ENCODE peak calls at places on chromosome 3, in ten cellular contexts. One of them, this sample, is unnamed.

GRCh38 chr3:64360261-64360660 is 135.0 kb upstream of the PRICKLE2 start:
- DNase-seq in erythroblast: no peak
- DNase-seq in stimulated activated CD4-positive, alpha-beta T cell treated with anti-CD3 and anti-CD28 coated beads, Interleukin-1b, Interleukin-23, amount 100 ng/mL, for 24 hours: no peak
- DNase-seq in endothelial cell: no peak
- DNase-seq in HS-27A: no peak
- DNase-seq in frontal cortex: no peak
- DNase-seq in activated T-cell treated with anti-CD3 and anti-CD28 coated beads, Interleukin-2, amount 50 U/mL, for 72 hours: no peak
- DNase-seq in iris pigment epithelial cell: no peak
- DNase-seq in cerebellum: no peak
- DNase-seq in GM04503: no peak
- DNase-seq in this sample: no peak

GRCh38 chr3:194608981-194609380 is 24.2 kb downstream of the TMEM44 start:
- DNase-seq in erythroblast: no peak
- DNase-seq in stimulated activated CD4-positive, alpha-beta T cell treated with anti-CD3 and anti-CD28 coated beads, Interleukin-1b, Interleukin-23, amount 100 ng/mL, for 24 hours: no peak
- DNase-seq in endothelial cell: no peak
- DNase-seq in HS-27A: no peak
- DNase-seq in frontal cortex: no peak
- DNase-seq in activated T-cell treated with anti-CD3 and anti-CD28 coated beads, Interleukin-2, amount 50 U/mL, for 72 hours: no peak
- DNase-seq in iris pigment epithelial cell: no peak
- DNase-seq in cerebellum: no peak
- DNase-seq in GM04503: no peak
- DNase-seq in this sample: no peak

GRCh38 chr3:53375019-53375418 is 27.7 kb upstream of the DCP1A start:
- DNase-seq in erythroblast: peak
- DNase-seq in stimulated activated CD4-positive, alpha-beta T cell treated with anti-CD3 and anti-CD28 coated beads, Interleukin-1b, Interleukin-23, amount 100 ng/mL, for 24 hours: peak
- DNase-seq in endothelial cell: peak
- DNase-seq in HS-27A: no peak
- DNase-seq in frontal cortex: peak
- DNase-seq in activated T-cell treated with anti-CD3 and anti-CD28 coated beads, Interleukin-2, amount 50 U/mL, for 72 hours: peak
- DNase-seq in iris pigment epithelial cell: peak
- DNase-seq in cerebellum: peak
- DNase-seq in GM04503: no peak
- DNase-seq in this sample: no peak

GRCh38 chr3:14121859-14122258 is 2.8 kb downstream of the CHCHD4 start:
- DNase-seq in erythroblast: no peak
- DNase-seq in stimulated activated CD4-positive, alpha-beta T cell treated with anti-CD3 and anti-CD28 coated beads, Interleukin-1b, Interleukin-23, amount 100 ng/mL, for 24 hours: no peak
- DNase-seq in endothelial cell: no peak
- DNase-seq in HS-27A: no peak
- DNase-seq in frontal cortex: no peak
- DNase-seq in activated T-cell treated with anti-CD3 and anti-CD28 coated beads, Interleukin-2, amount 50 U/mL, for 72 hours: no peak
- DNase-seq in iris pigment epithelial cell: no peak
- DNase-seq in cerebellum: no peak
- DNase-seq in GM04503: no peak
- DNase-seq in this sample: no peak

GRCh38 chr3:11563159-11563558 is 80.6 kb downstream of the VGLL4 start:
- DNase-seq in erythroblast: no peak
- DNase-seq in stimulated activated CD4-positive, alpha-beta T cell treated with anti-CD3 and anti-CD28 coated beads, Interleukin-1b, Interleukin-23, amount 100 ng/mL, for 24 hours: no peak
- DNase-seq in endothelial cell: no peak
- DNase-seq in HS-27A: no peak
- DNase-seq in frontal cortex: no peak
- DNase-seq in activated T-cell treated with anti-CD3 and anti-CD28 coated beads, Interleukin-2, amount 50 U/mL, for 72 hours: no peak
- DNase-seq in iris pigment epithelial cell: no peak
- DNase-seq in cerebellum: no peak
- DNase-seq in GM04503: no peak
- DNase-seq in this sample: no peak

GRCh38 chr3:183378951-183379350 is 49.5 kb downstream of the MCF2L2 start:
- DNase-seq in erythroblast: no peak
- DNase-seq in stimulated activated CD4-positive, alpha-beta T cell treated with anti-CD3 and anti-CD28 coated beads, Interleukin-1b, Interleukin-23, amount 100 ng/mL, for 24 hours: no peak
- DNase-seq in endothelial cell: no peak
- DNase-seq in HS-27A: no peak
- DNase-seq in frontal cortex: no peak
- DNase-seq in activated T-cell treated with anti-CD3 and anti-CD28 coated beads, Interleukin-2, amount 50 U/mL, for 72 hours: no peak
- DNase-seq in iris pigment epithelial cell: no peak
- DNase-seq in cerebellum: no peak
- DNase-seq in GM04503: no peak
- DNase-seq in this sample: no peak

GRCh38 chr3:161500057-161500836 is 3.6 kb downstream of the OTOL1 start:
- DNase-seq in erythroblast: no peak
- DNase-seq in stimulated activated CD4-positive, alpha-beta T cell treated with anti-CD3 and anti-CD28 coated beads, Interleukin-1b, Interleukin-23, amount 100 ng/mL, for 24 hours: no peak
- DNase-seq in endothelial cell: no peak
- DNase-seq in HS-27A: no peak
- DNase-seq in frontal cortex: no peak
- DNase-seq in activated T-cell treated with anti-CD3 and anti-CD28 coated beads, Interleukin-2, amount 50 U/mL, for 72 hours: no peak
- DNase-seq in iris pigment epithelial cell: no peak
- DNase-seq in cerebellum: no peak
- DNase-seq in GM04503: no peak
- DNase-seq in this sample: no peak

GRCh38 chr3:135991621-135992020 is 26.1 kb downstream of the PPP2R3A start:
- DNase-seq in erythroblast: no peak
- DNase-seq in stimulated activated CD4-positive, alpha-beta T cell treated with anti-CD3 and anti-CD28 coated beads, Interleukin-1b, Interleukin-23, amount 100 ng/mL, for 24 hours: no peak
- DNase-seq in endothelial cell: no peak
- DNase-seq in HS-27A: no peak
- DNase-seq in frontal cortex: no peak
- DNase-seq in activated T-cell treated with anti-CD3 and anti-CD28 coated beads, Interleukin-2, amount 50 U/mL, for 72 hours: no peak
- DNase-seq in iris pigment epithelial cell: peak
- DNase-seq in cerebellum: no peak
- DNase-seq in GM04503: no peak
- DNase-seq in this sample: no peak

GRCh38 chr3:128456776-128457715 is 9.6 kb downstream of the DNAJB8 start:
- DNase-seq in erythroblast: peak
- DNase-seq in stimulated activated CD4-positive, alpha-beta T cell treated with anti-CD3 and anti-CD28 coated beads, Interleukin-1b, Interleukin-23, amount 100 ng/mL, for 24 hours: no peak
- DNase-seq in endothelial cell: no peak
- DNase-seq in HS-27A: no peak
- DNase-seq in frontal cortex: no peak
- DNase-seq in activated T-cell treated with anti-CD3 and anti-CD28 coated beads, Interleukin-2, amount 50 U/mL, for 72 hours: no peak
- DNase-seq in iris pigment epithelial cell: no peak
- DNase-seq in cerebellum: no peak
- DNase-seq in GM04503: no peak
- DNase-seq in this sample: no peak

GRCh38 chr3:29642393-29643033 is 361.6 kb downstream of the RBMS3 start:
- DNase-seq in erythroblast: no peak
- DNase-seq in stimulated activated CD4-positive, alpha-beta T cell treated with anti-CD3 and anti-CD28 coated beads, Interleukin-1b, Interleukin-23, amount 100 ng/mL, for 24 hours: no peak
- DNase-seq in endothelial cell: no peak
- DNase-seq in HS-27A: no peak
- DNase-seq in frontal cortex: no peak
- DNase-seq in activated T-cell treated with anti-CD3 and anti-CD28 coated beads, Interleukin-2, amount 50 U/mL, for 72 hours: no peak
- DNase-seq in iris pigment epithelial cell: peak
- DNase-seq in cerebellum: no peak
- DNase-seq in GM04503: no peak
- DNase-seq in this sample: no peak

GRCh38 chr3:77161098-77161497 is 121.2 kb downstream of the ROBO2 start:
- DNase-seq in erythroblast: no peak
- DNase-seq in stimulated activated CD4-positive, alpha-beta T cell treated with anti-CD3 and anti-CD28 coated beads, Interleukin-1b, Interleukin-23, amount 100 ng/mL, for 24 hours: no peak
- DNase-seq in endothelial cell: no peak
- DNase-seq in HS-27A: no peak
- DNase-seq in frontal cortex: no peak
- DNase-seq in activated T-cell treated with anti-CD3 and anti-CD28 coated beads, Interleukin-2, amount 50 U/mL, for 72 hours: no peak
- DNase-seq in iris pigment epithelial cell: no peak
- DNase-seq in cerebellum: no peak
- DNase-seq in GM04503: no peak
- DNase-seq in this sample: no peak

GRCh38 chr3:154486949-154487348 is 57.0 kb upstream of the GPR149 start:
- DNase-seq in erythroblast: no peak
- DNase-seq in stimulated activated CD4-positive, alpha-beta T cell treated with anti-CD3 and anti-CD28 coated beads, Interleukin-1b, Interleukin-23, amount 100 ng/mL, for 24 hours: no peak
- DNase-seq in endothelial cell: no peak
- DNase-seq in HS-27A: no peak
- DNase-seq in frontal cortex: no peak
- DNase-seq in activated T-cell treated with anti-CD3 and anti-CD28 coated beads, Interleukin-2, amount 50 U/mL, for 72 hours: no peak
- DNase-seq in iris pigment epithelial cell: no peak
- DNase-seq in cerebellum: no peak
- DNase-seq in GM04503: no peak
- DNase-seq in this sample: no peak

GRCh38 chr3:37279226-37279625 is 104.8 kb upstream of the LRRFIP2 start:
- DNase-seq in erythroblast: no peak
- DNase-seq in stimulated activated CD4-positive, alpha-beta T cell treated with anti-CD3 and anti-CD28 coated beads, Interleukin-1b, Interleukin-23, amount 100 ng/mL, for 24 hours: no peak
- DNase-seq in endothelial cell: no peak
- DNase-seq in HS-27A: no peak
- DNase-seq in frontal cortex: no peak
- DNase-seq in activated T-cell treated with anti-CD3 and anti-CD28 coated beads, Interleukin-2, amount 50 U/mL, for 72 hours: no peak
- DNase-seq in iris pigment epithelial cell: no peak
- DNase-seq in cerebellum: peak
- DNase-seq in GM04503: no peak
- DNase-seq in this sample: no peak

GRCh38 chr3:36591959-36592358 is 172.4 kb downstream of the DCLK3 start:
- DNase-seq in erythroblast: no peak
- DNase-seq in stimulated activated CD4-positive, alpha-beta T cell treated with anti-CD3 and anti-CD28 coated beads, Interleukin-1b, Interleukin-23, amount 100 ng/mL, for 24 hours: no peak
- DNase-seq in endothelial cell: no peak
- DNase-seq in HS-27A: no peak
- DNase-seq in frontal cortex: no peak
- DNase-seq in activated T-cell treated with anti-CD3 and anti-CD28 coated beads, Interleukin-2, amount 50 U/mL, for 72 hours: no peak
- DNase-seq in iris pigment epithelial cell: peak
- DNase-seq in cerebellum: no peak
- DNase-seq in GM04503: no peak
- DNase-seq in this sample: no peak

GRCh38 chr3:172355836-172356235 is 92.4 kb downstream of the GHSR start:
- DNase-seq in erythroblast: no peak
- DNase-seq in stimulated activated CD4-positive, alpha-beta T cell treated with anti-CD3 and anti-CD28 coated beads, Interleukin-1b, Interleukin-23, amount 100 ng/mL, for 24 hours: no peak
- DNase-seq in endothelial cell: no peak
- DNase-seq in HS-27A: peak
- DNase-seq in frontal cortex: peak
- DNase-seq in activated T-cell treated with anti-CD3 and anti-CD28 coated beads, Interleukin-2, amount 50 U/mL, for 72 hours: no peak
- DNase-seq in iris pigment epithelial cell: peak
- DNase-seq in cerebellum: no peak
- DNase-seq in GM04503: peak
- DNase-seq in this sample: no peak

GRCh38 chr3:149376728-149377407 is 581 bp downstream of the TM4SF1 start:
- DNase-seq in erythroblast: no peak
- DNase-seq in stimulated activated CD4-positive, alpha-beta T cell treated with anti-CD3 and anti-CD28 coated beads, Interleukin-1b, Interleukin-23, amount 100 ng/mL, for 24 hours: no peak
- DNase-seq in endothelial cell: no peak
- DNase-seq in HS-27A: no peak
- DNase-seq in frontal cortex: no peak
- DNase-seq in activated T-cell treated with anti-CD3 and anti-CD28 coated beads, Interleukin-2, amount 50 U/mL, for 72 hours: no peak
- DNase-seq in iris pigment epithelial cell: peak
- DNase-seq in cerebellum: no peak
- DNase-seq in GM04503: no peak
- DNase-seq in this sample: no peak

This sample was measured in omental fat pad.